ENCODE peak calls at places on chromosome 16, in six cellular contexts. One of them, this sample, is unnamed.

GRCh38 chr16:54928421-54929089 is 2.1 kb upstream of the IRX5 start:
- DNase-seq in cardiac fibroblast: peak
- DNase-seq in GM06990: peak
- DNase-seq in heart left ventricle: peak
- DNase-seq in dorsolateral prefrontal cortex: no peak
- DNase-seq in AG04449: no peak
- DNase-seq in this sample: peak

GRCh38 chr16:64391009-64391663 is 730.7 kb downstream of the CDH11 start:
- DNase-seq in heart left ventricle: no peak
- DNase-seq in AG04449: no peak
- DNase-seq in dorsolateral prefrontal cortex: no peak
- DNase-seq in GM06990: no peak
- DNase-seq in cardiac fibroblast: peak
- DNase-seq in this sample: no peak

GRCh38 chr16:88505405-88506082 is 52.5 kb downstream of the ZFPM1 start:
- DNase-seq in heart left ventricle: peak
- DNase-seq in dorsolateral prefrontal cortex: no peak
- DNase-seq in GM06990: peak
- DNase-seq in AG04449: no peak
- DNase-seq in cardiac fibroblast: peak
- DNase-seq in this sample: peak

GRCh38 chr16:85449195-85449884 is 163.8 kb upstream of the GSE1 start:
- DNase-seq in heart left ventricle: no peak
- DNase-seq in dorsolateral prefrontal cortex: no peak
- DNase-seq in AG04449: no peak
- DNase-seq in GM06990: no peak
- DNase-seq in cardiac fibroblast: no peak
- DNase-seq in this sample: no peak

GRCh38 chr16:11011326-11011725 is 67.0 kb downstream of the CLEC16A start:
- DNase-seq in GM06990: no peak
- DNase-seq in cardiac fibroblast: no peak
- DNase-seq in dorsolateral prefrontal cortex: no peak
- DNase-seq in heart left ventricle: no peak
- DNase-seq in AG04449: no peak
- DNase-seq in this sample: no peak

GRCh38 chr16:10080031-10080772 is 102.0 kb downstream of the GRIN2A start:
- DNase-seq in GM06990: no peak
- DNase-seq in dorsolateral prefrontal cortex: peak
- DNase-seq in cardiac fibroblast: peak
- DNase-seq in AG04449: no peak
- DNase-seq in heart left ventricle: peak
- DNase-seq in this sample: no peak

GRCh38 chr16:70396209-70396904 is 42.5 kb downstream of the ST3GAL2 start:
- DNase-seq in cardiac fibroblast: peak
- DNase-seq in heart left ventricle: no peak
- DNase-seq in dorsolateral prefrontal cortex: no peak
- DNase-seq in GM06990: no peak
- DNase-seq in AG04449: no peak
- DNase-seq in this sample: no peak

GRCh38 chr16:25198021-25198420 is 18.7 kb upstream of the AQP8 start:
- DNase-seq in cardiac fibroblast: peak
- DNase-seq in AG04449: no peak
- DNase-seq in heart left ventricle: no peak
- DNase-seq in dorsolateral prefrontal cortex: no peak
- DNase-seq in GM06990: no peak
- DNase-seq in this sample: no peak

GRCh38 chr16:22375963-22376640 is 1.7 kb upstream of the CDR2 start:
- DNase-seq in dorsolateral prefrontal cortex: no peak
- DNase-seq in cardiac fibroblast: no peak
- DNase-seq in heart left ventricle: no peak
- DNase-seq in GM06990: no peak
- DNase-seq in AG04449: no peak
- DNase-seq in this sample: no peak

GRCh38 chr16:13110124-13110796 is 208.9 kb downstream of the SHISA9 start:
- DNase-seq in dorsolateral prefrontal cortex: peak
- DNase-seq in GM06990: no peak
- DNase-seq in cardiac fibroblast: peak
- DNase-seq in heart left ventricle: no peak
- DNase-seq in AG04449: no peak
- DNase-seq in this sample: no peak

GRCh38 chr16:50566336-50566962 is 18.3 kb downstream of the NKD1 start:
- DNase-seq in cardiac fibroblast: no peak
- DNase-seq in heart left ventricle: no peak
- DNase-seq in AG04449: no peak
- DNase-seq in GM06990: no peak
- DNase-seq in dorsolateral prefrontal cortex: no peak
- DNase-seq in this sample: no peak

GRCh38 chr16:4654387-4654901 is 29.8 kb downstream of the MGRN1 start:
- DNase-seq in cardiac fibroblast: no peak
- DNase-seq in heart left ventricle: no peak
- DNase-seq in dorsolateral prefrontal cortex: no peak
- DNase-seq in AG04449: no peak
- DNase-seq in GM06990: no peak
- DNase-seq in this sample: no peak
- TF ChIP-seq CTCF in cardiac fibroblast: no peak
- TF ChIP-seq CTCF in heart left ventricle: no peak
- TF ChIP-seq CTCF in dorsolateral prefrontal cortex: no peak
- TF ChIP-seq CTCF in AG04449: no peak
- TF ChIP-seq CTCF in GM06990: no peak
- TF ChIP-seq CTCF in this sample: no peak

DNA sequence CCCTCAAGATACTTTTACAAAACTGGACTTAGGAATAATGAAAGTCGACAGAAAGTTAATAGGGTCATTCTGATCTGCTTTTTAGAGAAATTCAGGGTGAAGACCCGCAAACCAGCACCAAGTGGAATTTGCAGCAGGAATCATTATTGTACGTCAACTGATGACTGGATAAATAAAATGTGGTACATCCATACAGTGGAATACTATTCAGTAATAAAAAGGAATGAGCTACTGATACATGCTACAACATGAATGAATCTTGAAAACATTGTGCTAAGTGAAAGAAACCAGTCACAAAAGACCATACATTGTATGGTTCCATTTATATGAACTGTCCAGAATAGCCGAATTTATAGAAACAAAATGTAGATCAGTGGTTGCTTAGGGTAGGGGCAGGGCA is 83.1 kb downstream of the GNAO1 start:
- DNase-seq in GM06990: no peak
- DNase-seq in heart left ventricle: no peak
- DNase-seq in cardiac fibroblast: no peak
- DNase-seq in dorsolateral prefrontal cortex: no peak
- DNase-seq in AG04449: no peak
- DNase-seq in this sample: no peak
- TF ChIP-seq CTCF in GM06990: no peak
- TF ChIP-seq CTCF in heart left ventricle: no peak
- TF ChIP-seq CTCF in cardiac fibroblast: no peak
- TF ChIP-seq CTCF in dorsolateral prefrontal cortex: no peak
- TF ChIP-seq CTCF in AG04449: no peak
- TF ChIP-seq CTCF in this sample: no peak

DNA sequence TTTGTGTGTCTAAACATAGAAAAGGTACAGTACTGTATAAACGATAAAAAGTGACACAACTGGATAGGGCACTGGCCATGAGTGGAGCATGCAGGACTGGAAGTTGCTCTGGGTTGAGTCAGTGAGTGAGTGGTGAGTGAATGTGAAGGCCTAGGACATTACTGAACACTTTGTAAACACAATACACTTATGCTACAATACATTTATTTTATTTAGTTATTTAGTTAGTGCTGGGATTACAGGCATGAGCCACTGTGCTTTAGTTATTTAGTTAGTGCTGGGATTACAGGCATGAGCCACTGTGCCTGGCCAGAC is 4.6 kb downstream of the CFAP20 start:
- DNase-seq in AG04449: no peak
- DNase-seq in dorsolateral prefrontal cortex: no peak
- DNase-seq in heart left ventricle: no peak
- DNase-seq in cardiac fibroblast: peak
- DNase-seq in GM06990: no peak
- DNase-seq in this sample: no peak
- TF ChIP-seq CTCF in AG04449: no peak
- TF ChIP-seq CTCF in dorsolateral prefrontal cortex: no peak
- TF ChIP-seq CTCF in heart left ventricle: no peak
- TF ChIP-seq CTCF in cardiac fibroblast: no peak
- TF ChIP-seq CTCF in GM06990: no peak
- TF ChIP-seq CTCF in this sample: no peak

GRCh38 chr16:73048292-73049050 is 543 bp upstream of the ZFHX3 start:
- DNase-seq in dorsolateral prefrontal cortex: no peak
- DNase-seq in AG04449: no peak
- DNase-seq in heart left ventricle: peak
- DNase-seq in GM06990: no peak
- DNase-seq in cardiac fibroblast: peak
- DNase-seq in this sample: no peak

GRCh38 chr16:73049051-73049910 is 1.4 kb upstream of the ZFHX3 start:
- DNase-seq in heart left ventricle: no peak
- DNase-seq in AG04449: no peak
- DNase-seq in dorsolateral prefrontal cortex: no peak
- DNase-seq in GM06990: no peak
- DNase-seq in cardiac fibroblast: no peak
- DNase-seq in this sample: no peak

GRCh38 chr16:73046484-73047214 is 1.3 kb downstream of the ZFHX3 start:
- DNase-seq in GM06990: no peak
- DNase-seq in dorsolateral prefrontal cortex: no peak
- DNase-seq in AG04449: no peak
- DNase-seq in heart left ventricle: no peak
- DNase-seq in cardiac fibroblast: no peak
- DNase-seq in this sample: no peak

GRCh38 chr16:73047221-73047535 is 750 bp downstream of the ZFHX3 start:
- DNase-seq in AG04449: no peak
- DNase-seq in cardiac fibroblast: peak
- DNase-seq in heart left ventricle: no peak
- DNase-seq in dorsolateral prefrontal cortex: no peak
- DNase-seq in GM06990: no peak
- DNase-seq in this sample: no peak

GRCh38 chr16:73047536-73048291 is at the start of gene ZFHX3:
- DNase-seq in cardiac fibroblast: peak
- DNase-seq in heart left ventricle: peak
- DNase-seq in GM06990: peak
- DNase-seq in dorsolateral prefrontal cortex: no peak
- DNase-seq in AG04449: no peak
- DNase-seq in this sample: peak
- TF ChIP-seq CTCF in cardiac fibroblast: no peak
- TF ChIP-seq CTCF in heart left ventricle: peak
- TF ChIP-seq CTCF in GM06990: peak
- TF ChIP-seq CTCF in dorsolateral prefrontal cortex: peak
- TF ChIP-seq CTCF in AG04449: no peak
- TF ChIP-seq CTCF in this sample: no peak